ENCODE peak calls at places on chromosomes 13 and 19, in ten cellular contexts. One of them, this sample, is unnamed.

GRCh38 chr19:7894612-7895309 is 6.5 kb downstream of the LRRC8E start:
- DNase-seq in HEK293T: no peak
- DNase-seq in epithelial cell of esophagus: peak
- DNase-seq in posterior cingulate gyrus: no peak
- DNase-seq in stimulated activated CD4-positive, alpha-beta T cell treated with anti-CD3 and anti-CD28 coated beads, TNF-alpha, amount 100 ng/mL, for 1 hour: no peak
- DNase-seq in glutamatergic neuron: no peak
- DNase-seq in lower leg skin: no peak
- DNase-seq in naive B cell: no peak
- DNase-seq in NCI-H1930: no peak
- DNase-seq in AG08396: no peak
- DNase-seq in this sample: no peak

GRCh38 chr13:100600915-100601314 is 12.3 kb upstream of the GGACT start:
- DNase-seq in AG08396: no peak
- DNase-seq in lower leg skin: no peak
- DNase-seq in posterior cingulate gyrus: no peak
- DNase-seq in HEK293T: no peak
- DNase-seq in glutamatergic neuron: no peak
- DNase-seq in epithelial cell of esophagus: no peak
- DNase-seq in naive B cell: no peak
- DNase-seq in NCI-H1930: no peak
- DNase-seq in stimulated activated CD4-positive, alpha-beta T cell treated with anti-CD3 and anti-CD28 coated beads, TNF-alpha, amount 100 ng/mL, for 1 hour: no peak
- DNase-seq in this sample: no peak

GRCh38 chr19:36573948-36574726 is 1.0 kb upstream of the ZNF529 start:
- DNase-seq in epithelial cell of esophagus: peak
- DNase-seq in AG08396: peak
- DNase-seq in stimulated activated CD4-positive, alpha-beta T cell treated with anti-CD3 and anti-CD28 coated beads, TNF-alpha, amount 100 ng/mL, for 1 hour: no peak
- DNase-seq in NCI-H1930: no peak
- DNase-seq in HEK293T: no peak
- DNase-seq in lower leg skin: no peak
- DNase-seq in naive B cell: no peak
- DNase-seq in posterior cingulate gyrus: no peak
- DNase-seq in glutamatergic neuron: no peak
- DNase-seq in this sample: no peak

GRCh38 chr13:60019119-60019993 is 144.4 kb downstream of the DIAPH3 start:
- DNase-seq in HEK293T: no peak
- DNase-seq in lower leg skin: no peak
- DNase-seq in epithelial cell of esophagus: peak
- DNase-seq in naive B cell: no peak
- DNase-seq in glutamatergic neuron: no peak
- DNase-seq in AG08396: no peak
- DNase-seq in posterior cingulate gyrus: no peak
- DNase-seq in NCI-H1930: no peak
- DNase-seq in stimulated activated CD4-positive, alpha-beta T cell treated with anti-CD3 and anti-CD28 coated beads, TNF-alpha, amount 100 ng/mL, for 1 hour: no peak
- DNase-seq in this sample: peak

GRCh38 chr13:100300213-100300612 is 211.3 kb downstream of the PCCA start:
- DNase-seq in posterior cingulate gyrus: no peak
- DNase-seq in AG08396: no peak
- DNase-seq in epithelial cell of esophagus: no peak
- DNase-seq in stimulated activated CD4-positive, alpha-beta T cell treated with anti-CD3 and anti-CD28 coated beads, TNF-alpha, amount 100 ng/mL, for 1 hour: no peak
- DNase-seq in NCI-H1930: no peak
- DNase-seq in glutamatergic neuron: no peak
- DNase-seq in lower leg skin: no peak
- DNase-seq in naive B cell: no peak
- DNase-seq in HEK293T: no peak
- DNase-seq in this sample: no peak

GRCh38 chr13:34335662-34336007 is 517.7 kb downstream of the RFC3 start:
- DNase-seq in naive B cell: no peak
- DNase-seq in epithelial cell of esophagus: no peak
- DNase-seq in stimulated activated CD4-positive, alpha-beta T cell treated with anti-CD3 and anti-CD28 coated beads, TNF-alpha, amount 100 ng/mL, for 1 hour: no peak
- DNase-seq in glutamatergic neuron: no peak
- DNase-seq in NCI-H1930: no peak
- DNase-seq in posterior cingulate gyrus: no peak
- DNase-seq in HEK293T: no peak
- DNase-seq in lower leg skin: no peak
- DNase-seq in AG08396: no peak
- DNase-seq in this sample: no peak

GRCh38 chr13:48006396-48006795 is 5.3 kb upstream of the SUCLA2 start:
- DNase-seq in naive B cell: no peak
- DNase-seq in NCI-H1930: no peak
- DNase-seq in lower leg skin: no peak
- DNase-seq in HEK293T: no peak
- DNase-seq in AG08396: no peak
- DNase-seq in epithelial cell of esophagus: peak
- DNase-seq in posterior cingulate gyrus: no peak
- DNase-seq in stimulated activated CD4-positive, alpha-beta T cell treated with anti-CD3 and anti-CD28 coated beads, TNF-alpha, amount 100 ng/mL, for 1 hour: no peak
- DNase-seq in glutamatergic neuron: no peak
- DNase-seq in this sample: no peak

GRCh38 chr13:31794452-31794851 is 55.1 kb downstream of the RXFP2 start:
- DNase-seq in stimulated activated CD4-positive, alpha-beta T cell treated with anti-CD3 and anti-CD28 coated beads, TNF-alpha, amount 100 ng/mL, for 1 hour: no peak
- DNase-seq in NCI-H1930: no peak
- DNase-seq in epithelial cell of esophagus: no peak
- DNase-seq in posterior cingulate gyrus: no peak
- DNase-seq in naive B cell: no peak
- DNase-seq in HEK293T: no peak
- DNase-seq in lower leg skin: no peak
- DNase-seq in AG08396: no peak
- DNase-seq in glutamatergic neuron: no peak
- DNase-seq in this sample: no peak

GRCh38 chr13:34358811-34359513 is 541.0 kb downstream of the RFC3 start:
- DNase-seq in AG08396: peak
- DNase-seq in posterior cingulate gyrus: no peak
- DNase-seq in naive B cell: no peak
- DNase-seq in glutamatergic neuron: no peak
- DNase-seq in stimulated activated CD4-positive, alpha-beta T cell treated with anti-CD3 and anti-CD28 coated beads, TNF-alpha, amount 100 ng/mL, for 1 hour: no peak
- DNase-seq in HEK293T: no peak
- DNase-seq in epithelial cell of esophagus: peak
- DNase-seq in NCI-H1930: no peak
- DNase-seq in lower leg skin: no peak
- DNase-seq in this sample: no peak

GRCh38 chr19:5889288-5889971 is 14.2 kb downstream of the NDUFA11 start:
- DNase-seq in NCI-H1930: no peak
- DNase-seq in stimulated activated CD4-positive, alpha-beta T cell treated with anti-CD3 and anti-CD28 coated beads, TNF-alpha, amount 100 ng/mL, for 1 hour: no peak
- DNase-seq in HEK293T: no peak
- DNase-seq in AG08396: peak
- DNase-seq in epithelial cell of esophagus: no peak
- DNase-seq in naive B cell: no peak
- DNase-seq in lower leg skin: no peak
- DNase-seq in glutamatergic neuron: no peak
- DNase-seq in posterior cingulate gyrus: no peak
- DNase-seq in this sample: no peak

GRCh38 chr13:35475131-35475959 is 1.1 kb downstream of the MAB21L1 start:
- DNase-seq in NCI-H1930: no peak
- DNase-seq in posterior cingulate gyrus: peak
- DNase-seq in epithelial cell of esophagus: peak
- DNase-seq in HEK293T: peak
- DNase-seq in glutamatergic neuron: peak
- DNase-seq in lower leg skin: no peak
- DNase-seq in AG08396: peak
- DNase-seq in naive B cell: no peak
- DNase-seq in stimulated activated CD4-positive, alpha-beta T cell treated with anti-CD3 and anti-CD28 coated beads, TNF-alpha, amount 100 ng/mL, for 1 hour: no peak
- DNase-seq in this sample: no peak

GRCh38 chr13:51502206-51502651 is 49.4 kb upstream of the INTS6 start:
- DNase-seq in lower leg skin: no peak
- DNase-seq in HEK293T: no peak
- DNase-seq in epithelial cell of esophagus: peak
- DNase-seq in NCI-H1930: no peak
- DNase-seq in AG08396: peak
- DNase-seq in naive B cell: no peak
- DNase-seq in posterior cingulate gyrus: no peak
- DNase-seq in stimulated activated CD4-positive, alpha-beta T cell treated with anti-CD3 and anti-CD28 coated beads, TNF-alpha, amount 100 ng/mL, for 1 hour: no peak
- DNase-seq in glutamatergic neuron: no peak
- DNase-seq in this sample: no peak

GRCh38 chr19:19540707-19541515 is 2.8 kb downstream of the CILP2 start:
- DNase-seq in glutamatergic neuron: peak
- DNase-seq in naive B cell: no peak
- DNase-seq in AG08396: peak
- DNase-seq in lower leg skin: no peak
- DNase-seq in HEK293T: peak
- DNase-seq in epithelial cell of esophagus: peak
- DNase-seq in posterior cingulate gyrus: no peak
- DNase-seq in NCI-H1930: peak
- DNase-seq in stimulated activated CD4-positive, alpha-beta T cell treated with anti-CD3 and anti-CD28 coated beads, TNF-alpha, amount 100 ng/mL, for 1 hour: peak
- DNase-seq in this sample: peak

GRCh38 chr13:83162493-83162892 is 719.8 kb downstream of the SLITRK1 start:
- DNase-seq in posterior cingulate gyrus: no peak
- DNase-seq in naive B cell: no peak
- DNase-seq in epithelial cell of esophagus: no peak
- DNase-seq in NCI-H1930: no peak
- DNase-seq in HEK293T: no peak
- DNase-seq in stimulated activated CD4-positive, alpha-beta T cell treated with anti-CD3 and anti-CD28 coated beads, TNF-alpha, amount 100 ng/mL, for 1 hour: no peak
- DNase-seq in glutamatergic neuron: no peak
- DNase-seq in lower leg skin: no peak
- DNase-seq in AG08396: no peak
- DNase-seq in this sample: peak

GRCh38 chr13:24272452-24273161 is 36.8 kb upstream of the C1QTNF9 start:
- DNase-seq in AG08396: no peak
- DNase-seq in NCI-H1930: no peak
- DNase-seq in glutamatergic neuron: no peak
- DNase-seq in naive B cell: no peak
- DNase-seq in lower leg skin: no peak
- DNase-seq in HEK293T: no peak
- DNase-seq in stimulated activated CD4-positive, alpha-beta T cell treated with anti-CD3 and anti-CD28 coated beads, TNF-alpha, amount 100 ng/mL, for 1 hour: no peak
- DNase-seq in epithelial cell of esophagus: peak
- DNase-seq in posterior cingulate gyrus: no peak
- DNase-seq in this sample: no peak

GRCh38 chr13:42715909-42716308 is 65.5 kb upstream of the FAM216B start:
- DNase-seq in epithelial cell of esophagus: no peak
- DNase-seq in HEK293T: no peak
- DNase-seq in NCI-H1930: no peak
- DNase-seq in naive B cell: no peak
- DNase-seq in AG08396: no peak
- DNase-seq in stimulated activated CD4-positive, alpha-beta T cell treated with anti-CD3 and anti-CD28 coated beads, TNF-alpha, amount 100 ng/mL, for 1 hour: no peak
- DNase-seq in posterior cingulate gyrus: no peak
- DNase-seq in lower leg skin: no peak
- DNase-seq in glutamatergic neuron: no peak
- DNase-seq in this sample: no peak

GRCh38 chr13:114064516-114065140 is 67.8 kb downstream of the RASA3 start:
- DNase-seq in stimulated activated CD4-positive, alpha-beta T cell treated with anti-CD3 and anti-CD28 coated beads, TNF-alpha, amount 100 ng/mL, for 1 hour: no peak
- DNase-seq in posterior cingulate gyrus: peak
- DNase-seq in HEK293T: no peak
- DNase-seq in AG08396: no peak
- DNase-seq in glutamatergic neuron: no peak
- DNase-seq in naive B cell: no peak
- DNase-seq in lower leg skin: no peak
- DNase-seq in epithelial cell of esophagus: peak
- DNase-seq in NCI-H1930: no peak
- DNase-seq in this sample: no peak

GRCh38 chr13:89375839-89376238 is 1704.7 kb downstream of the SLITRK5 start:
- DNase-seq in posterior cingulate gyrus: no peak
- DNase-seq in lower leg skin: no peak
- DNase-seq in glutamatergic neuron: no peak
- DNase-seq in naive B cell: no peak
- DNase-seq in HEK293T: no peak
- DNase-seq in stimulated activated CD4-positive, alpha-beta T cell treated with anti-CD3 and anti-CD28 coated beads, TNF-alpha, amount 100 ng/mL, for 1 hour: no peak
- DNase-seq in NCI-H1930: no peak
- DNase-seq in epithelial cell of esophagus: peak
- DNase-seq in AG08396: no peak
- DNase-seq in this sample: no peak

GRCh38 chr13:84400711-84401110 is 518.4 kb upstream of the SLITRK1 start:
- DNase-seq in epithelial cell of esophagus: peak
- DNase-seq in posterior cingulate gyrus: no peak
- DNase-seq in AG08396: peak
- DNase-seq in stimulated activated CD4-positive, alpha-beta T cell treated with anti-CD3 and anti-CD28 coated beads, TNF-alpha, amount 100 ng/mL, for 1 hour: no peak
- DNase-seq in naive B cell: no peak
- DNase-seq in lower leg skin: no peak
- DNase-seq in HEK293T: no peak
- DNase-seq in NCI-H1930: no peak
- DNase-seq in glutamatergic neuron: no peak
- DNase-seq in this sample: no peak

GRCh38 chr19:11356074-11356397 is 804 bp downstream of the PLPPR2 start:
- DNase-seq in naive B cell: no peak
- DNase-seq in lower leg skin: no peak
- DNase-seq in glutamatergic neuron: no peak
- DNase-seq in stimulated activated CD4-positive, alpha-beta T cell treated with anti-CD3 and anti-CD28 coated beads, TNF-alpha, amount 100 ng/mL, for 1 hour: no peak
- DNase-seq in AG08396: no peak
- DNase-seq in epithelial cell of esophagus: no peak
- DNase-seq in posterior cingulate gyrus: no peak
- DNase-seq in HEK293T: no peak
- DNase-seq in NCI-H1930: no peak
- DNase-seq in this sample: no peak

GRCh38 chr13:111638233-111638632 is 317.8 kb downstream of the TEX29 start:
- DNase-seq in AG08396: no peak
- DNase-seq in HEK293T: no peak
- DNase-seq in lower leg skin: peak
- DNase-seq in epithelial cell of esophagus: no peak
- DNase-seq in stimulated activated CD4-positive, alpha-beta T cell treated with anti-CD3 and anti-CD28 coated beads, TNF-alpha, amount 100 ng/mL, for 1 hour: no peak
- DNase-seq in naive B cell: no peak
- DNase-seq in NCI-H1930: no peak
- DNase-seq in glutamatergic neuron: no peak
- DNase-seq in posterior cingulate gyrus: no peak
- DNase-seq in this sample: no peak

GRCh38 chr19:51091126-51091525 is 8.4 kb upstream of the KLK14 start:
- DNase-seq in stimulated activated CD4-positive, alpha-beta T cell treated with anti-CD3 and anti-CD28 coated beads, TNF-alpha, amount 100 ng/mL, for 1 hour: no peak
- DNase-seq in HEK293T: no peak
- DNase-seq in NCI-H1930: no peak
- DNase-seq in AG08396: no peak
- DNase-seq in glutamatergic neuron: no peak
- DNase-seq in naive B cell: no peak
- DNase-seq in lower leg skin: no peak
- DNase-seq in posterior cingulate gyrus: peak
- DNase-seq in epithelial cell of esophagus: no peak
- DNase-seq in this sample: no peak

GRCh38 chr19:50148528-50148927 is 14.6 kb downstream of the IZUMO2 start:
- DNase-seq in posterior cingulate gyrus: no peak
- DNase-seq in naive B cell: no peak
- DNase-seq in lower leg skin: no peak
- DNase-seq in HEK293T: no peak
- DNase-seq in stimulated activated CD4-positive, alpha-beta T cell treated with anti-CD3 and anti-CD28 coated beads, TNF-alpha, amount 100 ng/mL, for 1 hour: no peak
- DNase-seq in NCI-H1930: no peak
- DNase-seq in epithelial cell of esophagus: no peak
- DNase-seq in AG08396: no peak
- DNase-seq in glutamatergic neuron: no peak
- DNase-seq in this sample: no peak

GRCh38 chr19:37563518-37563917 is 31.1 kb downstream of the ZNF571 start:
- DNase-seq in lower leg skin: no peak
- DNase-seq in HEK293T: no peak
- DNase-seq in AG08396: no peak
- DNase-seq in epithelial cell of esophagus: no peak
- DNase-seq in posterior cingulate gyrus: no peak
- DNase-seq in naive B cell: no peak
- DNase-seq in glutamatergic neuron: no peak
- DNase-seq in stimulated activated CD4-positive, alpha-beta T cell treated with anti-CD3 and anti-CD28 coated beads, TNF-alpha, amount 100 ng/mL, for 1 hour: no peak
- DNase-seq in NCI-H1930: no peak
- DNase-seq in this sample: no peak

GRCh38 chr13:97344250-97345175 is 89.5 kb upstream of the RAP2A start:
- DNase-seq in posterior cingulate gyrus: peak
- DNase-seq in glutamatergic neuron: peak
- DNase-seq in AG08396: peak
- DNase-seq in naive B cell: peak
- DNase-seq in epithelial cell of esophagus: peak
- DNase-seq in HEK293T: peak
- DNase-seq in NCI-H1930: peak
- DNase-seq in stimulated activated CD4-positive, alpha-beta T cell treated with anti-CD3 and anti-CD28 coated beads, TNF-alpha, amount 100 ng/mL, for 1 hour: no peak
- DNase-seq in lower leg skin: no peak
- DNase-seq in this sample: peak

GRCh38 chr13:109720758-109721184 is 65.6 kb downstream of the IRS2 start:
- DNase-seq in AG08396: no peak
- DNase-seq in glutamatergic neuron: no peak
- DNase-seq in epithelial cell of esophagus: no peak
- DNase-seq in HEK293T: no peak
- DNase-seq in posterior cingulate gyrus: no peak
- DNase-seq in lower leg skin: no peak
- DNase-seq in NCI-H1930: peak
- DNase-seq in stimulated activated CD4-positive, alpha-beta T cell treated with anti-CD3 and anti-CD28 coated beads, TNF-alpha, amount 100 ng/mL, for 1 hour: no peak
- DNase-seq in naive B cell: no peak
- DNase-seq in this sample: no peak

GRCh38 chr13:100550433-100550832 is 38.2 kb downstream of the GGACT start:
- DNase-seq in naive B cell: no peak
- DNase-seq in AG08396: peak
- DNase-seq in lower leg skin: no peak
- DNase-seq in posterior cingulate gyrus: no peak
- DNase-seq in NCI-H1930: no peak
- DNase-seq in stimulated activated CD4-positive, alpha-beta T cell treated with anti-CD3 and anti-CD28 coated beads, TNF-alpha, amount 100 ng/mL, for 1 hour: no peak
- DNase-seq in HEK293T: peak
- DNase-seq in glutamatergic neuron: peak
- DNase-seq in epithelial cell of esophagus: no peak
- DNase-seq in this sample: no peak

GRCh38 chr13:30371649-30372265 is 50.5 kb upstream of the UBE2L5 start:
- DNase-seq in epithelial cell of esophagus: peak
- DNase-seq in NCI-H1930: peak
- DNase-seq in posterior cingulate gyrus: no peak
- DNase-seq in naive B cell: peak
- DNase-seq in glutamatergic neuron: no peak
- DNase-seq in lower leg skin: peak
- DNase-seq in AG08396: peak
- DNase-seq in HEK293T: no peak
- DNase-seq in stimulated activated CD4-positive, alpha-beta T cell treated with anti-CD3 and anti-CD28 coated beads, TNF-alpha, amount 100 ng/mL, for 1 hour: no peak
- DNase-seq in this sample: peak